ENCODE peak calls at places on chromosomes 13 and 19, in nine cellular contexts. Q, C, J, L, U, N, S, P and X are unnamed samples.

GRCh38 chr19:55472463-55472862 is 4.0 kb upstream of the ZNF628 start:
- DNase-seq in Q (peak), C (no peak), J (peak), L (no peak), U (peak), N (no peak), S (no peak), P (no peak), X (no peak)

GRCh38 chr13:94617389-94618000 is 15.8 kb downstream of the GPR180 start:
- DNase-seq in Q (peak), C (no peak), J (peak), L (no peak), U (no peak), N (peak), S (peak), P (no peak), X (no peak)

GRCh38 chr19:35090795-35091214 is 24.8 kb upstream of the FXYD3 start:
- DNase-seq in Q (no peak), C (no peak), J (no peak), L (peak), U (no peak), N (no peak), S (no peak), P (no peak), X (peak)

GRCh38 chr19:39590265-39590664 is 12.1 kb upstream of the LGALS13 start:
- DNase-seq in Q (peak), C (no peak), J (no peak), L (no peak), U (peak), N (no peak), S (no peak), P (no peak), X (no peak)

GRCh38 chr13:51818771-51819511 is 15.0 kb upstream of the DHRS12 start:
- DNase-seq in Q (no peak), C (no peak), J (peak), L (no peak), U (peak), N (no peak), S (no peak), P (no peak), X (peak)

GRCh38 chr13:76993021-76993420 is 1.1 kb downstream of the CLN5 start:
- DNase-seq in Q (peak), C (no peak), J (peak), L (no peak), U (peak), N (no peak), S (no peak), P (no peak), X (no peak)

GRCh38 chr19:52094526-52094925 is 1.0 kb downstream of the ZNF841 start:
- DNase-seq in Q (no peak), C (no peak), J (peak), L (no peak), U (no peak), N (no peak), S (no peak), P (no peak), X (no peak)

GRCh38 chr13:35573639-35574038 is 97.2 kb upstream of the MAB21L1 start:
- DNase-seq in Q (no peak), C (no peak), J (no peak), L (no peak), U (no peak), N (no peak), S (no peak), P (no peak), X (no peak)

GRCh38 chr13:43964698-43965097 is 85.0 kb downstream of the LACC1 start:
- DNase-seq in Q (no peak), C (no peak), J (no peak), L (no peak), U (no peak), N (no peak), S (no peak), P (no peak), X (no peak)

GRCh38 chr19:41409288-41409687 is 11.7 kb downstream of the BCKDHA start:
- DNase-seq in Q (peak), C (no peak), J (peak), L (no peak), U (peak), N (no peak), S (no peak), P (no peak), X (no peak)

GRCh38 chr13:23752111-23753001 is 136.8 kb downstream of the MIPEP start:
- DNase-seq in Q (no peak), C (no peak), J (peak), L (no peak), U (peak), N (no peak), S (no peak), P (no peak), X (no peak)

GRCh38 chr13:49629196-49629938 is 1.1 kb downstream of the ARL11 start:
- DNase-seq in Q (no peak), C (no peak), J (no peak), L (no peak), U (no peak), N (no peak), S (no peak), P (no peak), X (no peak)

GRCh38 chr13:80039000-80039399 is 301.9 kb downstream of the SPRY2 start:
- DNase-seq in Q (no peak), C (no peak), J (no peak), L (no peak), U (no peak), N (no peak), S (no peak), P (no peak), X (no peak)

GRCh38 chr19:46944918-46945628 is 74.6 kb upstream of the NPAS1 start:
- DNase-seq in Q (peak), C (no peak), J (peak), L (peak), U (peak), N (no peak), S (peak), P (peak), X (peak)

GRCh38 chr13:106466691-106467405 is 68.6 kb downstream of the EFNB2 start:
- DNase-seq in Q (no peak), C (no peak), J (no peak), L (no peak), U (no peak), N (no peak), S (no peak), P (no peak), X (no peak)

GRCh38 chr13:23656637-23657036 is 86.4 kb downstream of the TNFRSF19 start:
- DNase-seq in Q (peak), C (no peak), J (peak), L (no peak), U (peak), N (no peak), S (peak), P (no peak), X (no peak)

GRCh38 chr19:1130801-1131717 is 27.3 kb downstream of the GPX4 start:
- DNase-seq in Q (no peak), C (no peak), J (peak), L (no peak), U (no peak), N (peak), S (no peak), P (no peak), X (no peak)

GRCh38 chr13:101695870-101696516 is 243.5 kb downstream of the ITGBL1 start:
- DNase-seq in Q (peak), C (no peak), J (no peak), L (no peak), U (no peak), N (no peak), S (no peak), P (peak), X (no peak)

GRCh38 chr13:64314286-64314685 is 2898.6 kb upstream of the PCDH20 start:
- DNase-seq in Q (peak), C (no peak), J (peak), L (no peak), U (peak), N (no peak), S (no peak), P (no peak), X (no peak)

GRCh38 chr13:80502359-80502758 is 161.4 kb upstream of the SPRY2 start:
- DNase-seq in Q (no peak), C (no peak), J (no peak), L (no peak), U (no peak), N (no peak), S (no peak), P (no peak), X (no peak)

GRCh38 chr19:47839411-47839810 is 17.7 kb downstream of the CRX start:
- DNase-seq in Q (no peak), C (no peak), J (no peak), L (no peak), U (no peak), N (no peak), S (no peak), P (no peak), X (no peak)

GRCh38 chr19:41882568-41883462 is at the start of gene ARHGEF1:
- DNase-seq in Q (no peak), C (no peak), J (peak), L (no peak), U (no peak), N (peak), S (no peak), P (peak), X (no peak)